ENCODE peak calls at places on chromosomes 5 and 9, in six cellular contexts. D, R, L, K, S and A are unnamed samples.

GRCh38 chr5:149633671-149634350 is 52.5 kb downstream of the ARHGEF37 start:
- DNase-seq in K (no peak), D (no peak), R (no peak), S (no peak), L (no peak), A (no peak)

GRCh38 chr5:147751156-147751830 is 31.2 kb downstream of the JAKMIP2 start:
- DNase-seq in L (no peak), S (no peak), K (no peak), D (no peak), R (no peak), A (no peak)

GRCh38 chr9:96391021-96391765 is 7.7 kb upstream of the SLC35D2 start:
- DNase-seq in D (no peak), K (no peak), R (no peak), L (no peak), S (no peak), A (peak)

GRCh38 chr9:127452481-127453092 is 1.3 kb downstream of the LRSAM1 start:
- DNase-seq in S (no peak), L (peak), R (no peak), D (no peak), K (peak), A (peak)

GRCh38 chr5:78746990-78747389 is 98.4 kb upstream of the LHFPL2 start:
- DNase-seq in S (no peak), L (no peak), D (no peak), K (no peak), R (no peak), A (no peak)

GRCh38 chr5:134142806-134143205 is 28.3 kb downstream of the TCF7 start:
- DNase-seq in D (no peak), R (no peak), K (no peak), L (no peak), S (no peak), A (no peak)

GRCh38 chr9:124708633-124709032 is 62.5 kb downstream of the NR6A1 start:
- DNase-seq in R (no peak), D (no peak), S (peak), K (no peak), L (no peak), A (no peak)

GRCh38 chr9:2493578-2493977 is 128.0 kb upstream of the VLDLR start:
- DNase-seq in L (no peak), K (no peak), S (no peak), R (no peak), D (no peak), A (no peak)

GRCh38 chr5:88489433-88489832 is 220.8 kb upstream of the TMEM161B start:
- DNase-seq in K (no peak), R (no peak), S (no peak), D (no peak), L (no peak), A (no peak)

GRCh38 chr5:157549954-157550549 is 25.5 kb downstream of the ADAM19 start:
- DNase-seq in S (no peak), K (no peak), L (no peak), D (no peak), R (no peak), A (no peak)

GRCh38 chr5:103346162-103346748 is 87.7 kb downstream of the MACIR start:
- DNase-seq in S (no peak), D (no peak), R (no peak), L (no peak), K (no peak), A (no peak)

GRCh38 chr5:41410737-41411136 is 99.7 kb downstream of the PLCXD3 start:
- DNase-seq in R (no peak), K (no peak), S (no peak), D (no peak), L (no peak), A (no peak)

GRCh38 chr5:95959964-95960801 is 1.5 kb downstream of the ELL2 start:
- DNase-seq in L (peak), S (no peak), D (no peak), K (no peak), R (no peak), A (peak)

GRCh38 chr5:112276996-112277395 is 142.1 kb downstream of the EPB41L4A start:
- DNase-seq in R (no peak), D (no peak), S (no peak), L (no peak), K (no peak), A (no peak)